ENCODE peak calls at places on chromosomes 3 and 15, in four cellular contexts. K is Kasumi-1, G is activated T-cell treated with anti-CD3 and anti-CD28 coated beads for 1 hour, L is ELR. B is an unnamed sample.

GRCh38 chr3:32406481-32407408 is 15.1 kb downstream of the CMTM7 start:
- DNase-seq in K (peak; percentile 94), G (no peak), L (no peak), B (no peak)

GRCh38 chr15:32936283-32936918 is 218.6 kb downstream of the GREM1 start:
- DNase-seq in K (peak; percentile 3), G (no peak), L (peak; percentile 66), B (no peak)

GRCh38 chr15:94131875-94132274 is 99.5 kb upstream of the MCTP2 start:
- DNase-seq in K (no peak), G (no peak), L (no peak), B (no peak)

GRCh38 chr15:32669870-32670623 is 28.5 kb downstream of the SCG5 start:
- DNase-seq in K (no peak), G (no peak), L (peak; percentile 61), B (no peak)

GRCh38 chr3:62246094-62246493 is 127.3 kb downstream of the FEZF2 start:
- DNase-seq in K (no peak), G (no peak), L (no peak), B (no peak)

GRCh38 chr15:96331141-96331941 is 841 bp downstream of the NR2F2 start:
- DNase-seq in K (no peak), G (no peak), L (peak; percentile 54), B (peak; percentile 26)

GRCh38 chr3:127172670-127173515 is 20.0 kb upstream of the PRR23E start:
- DNase-seq in K (no peak), G (no peak), L (peak; percentile 83), B (no peak)

GRCh38 chr15:34855893-34856292 is 60.5 kb upstream of the ACTC1 start:
- DNase-seq in K (no peak), G (no peak), L (peak; percentile 29), B (no peak)

GRCh38 chr3:13385373-13385965 is 34.7 kb downstream of the NUP210 start:
- DNase-seq in K (no peak), G (no peak), L (no peak), B (no peak)

GRCh38 chr15:59436774-59437472 is 1.1 kb upstream of the FAM81A start:
- DNase-seq in K (no peak), G (no peak), L (peak; percentile 1), B (no peak)

GRCh38 chr3:158845748-158846350 is 44.0 kb downstream of the MFSD1 start:
- DNase-seq in K (peak; percentile 45), G (peak; percentile 15), L (peak; percentile 70), B (peak; percentile 60)

GRCh38 chr3:194931366-194931765 is 245.7 kb downstream of the FAM43A start:
- DNase-seq in K (no peak), G (no peak), L (no peak), B (no peak)

GRCh38 chr3:17014286-17014685 is 129.5 kb downstream of the PLCL2 start:
- DNase-seq in K (no peak), G (no peak), L (no peak), B (no peak)

GRCh38 chr3:58104155-58104554 is 95.9 kb downstream of the FLNB start:
- DNase-seq in K (no peak), G (no peak), L (no peak), B (no peak)

GRCh38 chr3:12994607-12995388 is 78.4 kb downstream of the IQSEC1 start:
- DNase-seq in K (peak; percentile 59), G (peak; percentile 81), L (peak; percentile 77), B (peak; percentile 95)

GRCh38 chr3:17972889-17973558 is 230.6 kb upstream of the TBC1D5 start:
- DNase-seq in K (no peak), G (no peak), L (no peak), B (no peak)

GRCh38 chr15:29225534-29226224 is 43.9 kb downstream of the NSMCE3 start:
- DNase-seq in K (no peak), G (no peak), L (no peak), B (no peak)